ENCODE peak calls at places on chromosome X, in four cellular contexts. A, D, C and W are unnamed samples. For H3K9me3, the result is how much of the 10 kb centered on the place peaks cover.

GRCh38 chrX:20217279-20217678 is 49.4 kb downstream of the RPS6KA3 start:
- DNase-seq in A (no peak), D (no peak), C (peak), W (no peak)

GRCh38 chrX:11665144-11666040 is at the start of gene ARHGAP6:
- DNase-seq in A (peak), D (peak), C (peak), W (no peak)

GRCh38 chrX:13066391-13066790 is 22.0 kb upstream of the FAM9C start:
- DNase-seq in A (no peak), D (no peak), C (no peak), W (no peak)

GRCh38 chrX:20265221-20265725 is 1.4 kb downstream of the RPS6KA3 start:
- DNase-seq in A (peak), D (peak), C (peak), W (peak)

GRCh38 chrX:133267621-133268020 is 49.5 kb upstream of the TFDP3 start:
- DNase-seq in A (no peak), D (no peak), C (no peak), W (no peak)

GRCh38 chrX:77415161-77415560 is 32.0 kb upstream of the FGF16 start:
- DNase-seq in A (no peak), D (no peak), C (peak), W (no peak)

GRCh38 chrX:22430701-22431100 is 158.0 kb downstream of the CBLL2 start:
- DNase-seq in A (no peak), D (no peak), C (peak), W (no peak)

GRCh38 chrX:11619426-11619825 is 46.3 kb downstream of the ARHGAP6 start:
- DNase-seq in A (no peak), D (no peak), C (peak), W (no peak)

GRCh38 chrX:136182394-136182793 is 35.1 kb downstream of the FHL1 start:
- DNase-seq in A (no peak), D (no peak), C (no peak), W (no peak)

DNA sequence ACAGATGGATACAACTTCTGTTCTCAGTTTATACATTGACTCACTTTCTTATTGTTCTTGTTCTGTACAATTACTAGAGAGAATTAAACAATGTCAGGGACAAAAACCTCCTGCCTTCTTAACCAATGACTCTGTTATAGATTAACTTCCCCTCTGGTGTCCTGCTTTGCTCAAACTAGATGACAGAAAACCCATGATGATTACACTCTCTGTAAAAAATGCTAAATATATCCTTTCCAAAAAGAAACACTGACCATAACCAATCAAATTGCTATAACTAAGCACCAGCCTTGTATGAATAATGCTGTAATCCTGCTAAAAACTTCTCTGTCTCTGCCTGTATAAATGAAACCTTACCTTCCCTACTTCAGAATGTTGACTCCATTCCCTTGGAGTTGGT is 29.8 kb upstream of the IL13RA2 start:
- DNase-seq in A (no peak), D (no peak), C (peak), W (no peak)
- H3K27ac ChIP-seq in A (no peak), D (no peak), C (peak), W (no peak)

GRCh38 chrX:101370888-101371504 is 15.0 kb downstream of the BTK start:
- DNase-seq in A (no peak), D (no peak), C (no peak), W (no peak)

GRCh38 chrX:101369687-101370086 is 16.3 kb downstream of the BTK start:
- DNase-seq in A (no peak), D (no peak), C (no peak), W (no peak)

GRCh38 chrX:101368800-101369199 is 17.2 kb downstream of the BTK start:
- DNase-seq in A (no peak), D (no peak), C (no peak), W (no peak)
- H3K9me3 ChIP-seq in A (under half), D (under half), C (under half), W (under half)

GRCh38 chrX:154411322-154411980 is at the start of gene TAFAZZIN:
- DNase-seq in A (peak), D (peak), C (peak), W (peak)
- H3K27ac ChIP-seq in A (peak), D (peak), C (peak), W (peak)

GRCh38 chrX:75649829-75650228 is 127.0 kb upstream of the ZDHHC15 start:
- DNase-seq in A (no peak), D (no peak), C (no peak), W (no peak)

DNA sequence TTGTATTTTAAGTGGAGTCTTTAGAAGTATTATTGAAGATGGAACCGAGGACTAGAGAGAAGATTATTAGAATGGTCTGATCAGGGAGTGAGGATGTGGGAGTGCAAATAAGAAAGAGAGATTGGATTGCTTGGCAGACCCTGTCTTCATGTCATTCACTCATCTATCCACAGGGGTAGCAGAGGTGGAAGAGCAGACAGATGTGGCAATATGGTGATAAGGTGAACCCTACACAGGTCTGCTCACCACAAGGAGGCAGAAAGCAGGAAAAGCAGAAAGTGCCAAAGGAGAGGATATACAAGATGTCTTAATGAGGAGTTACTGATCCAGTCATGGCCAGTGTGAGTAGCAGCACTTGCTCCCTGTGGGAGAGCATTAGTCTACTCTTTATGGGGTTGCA is 129.4 kb downstream of the MAGEE2 start:
- DNase-seq in A (no peak), D (no peak), C (no peak), W (no peak)
- H3K9me3 ChIP-seq in A (under half), D (under half), C (under half), W (under half)

DNA sequence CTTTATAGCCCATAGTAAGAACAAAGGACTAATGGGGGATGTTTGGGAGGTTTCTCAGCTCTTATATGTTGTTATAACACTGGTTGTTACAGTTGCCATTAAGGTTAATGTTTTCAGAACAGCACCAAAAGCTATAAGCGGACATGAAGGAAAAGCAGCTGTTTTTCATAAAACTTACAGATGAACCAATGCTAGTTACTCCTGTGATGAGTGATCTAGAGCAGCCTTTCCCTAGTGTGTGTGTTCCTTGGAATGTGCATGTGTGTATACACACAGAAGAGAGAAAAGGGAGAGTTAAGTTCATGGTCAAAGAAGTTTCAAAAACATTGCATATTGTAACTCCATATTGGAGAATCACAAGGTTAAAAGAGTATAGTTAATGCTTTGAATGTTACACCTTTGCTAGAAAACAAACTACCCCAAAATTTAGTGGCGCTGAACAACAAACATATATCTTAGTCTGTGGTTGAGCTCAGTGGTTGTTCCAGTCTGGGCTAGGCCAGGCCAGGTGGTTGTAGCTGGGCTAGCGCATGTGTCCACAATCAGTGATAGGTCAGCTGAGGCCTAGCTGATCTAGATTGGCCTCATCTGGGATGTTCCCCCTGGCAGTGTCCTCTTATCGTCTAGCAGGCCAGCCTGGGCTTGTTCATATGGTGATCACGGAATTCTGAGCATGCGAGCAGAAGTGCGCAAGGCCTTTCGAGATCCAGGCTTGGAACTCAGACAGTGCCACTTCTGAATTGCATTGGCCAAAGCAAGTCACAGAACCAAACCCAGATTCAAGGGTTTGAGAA is 151.0 kb downstream of the NHS start:
- DNase-seq in A (no peak), D (no peak), C (peak), W (no peak)
- H3K27ac ChIP-seq in A (no peak), D (no peak), C (peak), W (no peak)